ENCODE peak calls at places on chromosomes 11 and 22, in nine cellular contexts. W is aorta; C is PC-3; H is right lobe of liver; M is brain microvascular endothelial cell; R is GM23338; I is Caco-2; Q is PC-9; V is CD8-positive, alpha-beta T cell. X is an unnamed sample.
A peak's percentile ranks its signal among the peaks of the same experiment; 100 is the strongest.

GRCh38 chr11:46414899-46415298 is 23.3 kb upstream of the CHRM4 start:
- DNase-seq in W (no peak), C (no peak), H (no peak), M (no peak), R (no peak), I (no peak), Q (no peak), V (no peak), X (no peak)

GRCh38 chr11:111413849-111414248 is 34.8 kb upstream of the POU2AF1 start:
- DNase-seq in W (no peak), C (no peak), H (no peak), M (no peak), R (no peak), I (no peak), Q (no peak), V (no peak), X (no peak)

GRCh38 chr11:110565690-110566336 is 136.1 kb downstream of the FDX1 start:
- DNase-seq in W (no peak), C (peak; percentile 11), H (no peak), M (no peak), R (peak; percentile 13), I (no peak), Q (peak; percentile 68), V (no peak), X (no peak)

GRCh38 chr22:41352058-41352457 is 29.7 kb upstream of the TEF start:
- DNase-seq in W (no peak), C (peak; percentile 8), H (no peak), M (peak; percentile 55), R (no peak), I (peak; percentile 42), Q (peak; percentile 64), V (no peak), X (peak; percentile 39)

GRCh38 chr11:72735495-72736027 is 16.6 kb downstream of the ARAP1 start:
- DNase-seq in W (no peak), C (peak; percentile 67), H (no peak), M (peak; percentile 48), R (peak; percentile 68), I (peak; percentile 53), Q (peak; percentile 78), V (no peak), X (no peak)

GRCh38 chr11:10378362-10378761 is 73.5 kb downstream of the ADM start:
- DNase-seq in W (no peak), C (no peak), H (no peak), M (no peak), R (no peak), I (no peak), Q (no peak), V (no peak), X (no peak)

GRCh38 chr22:16949561-16949960 is 58.5 kb downstream of the GAB4 start:
- DNase-seq in W (no peak), C (no peak), H (no peak), M (no peak), R (no peak), I (no peak), Q (no peak), V (no peak), X (no peak)

GRCh38 chr11:121881806-121882205 is 234.2 kb downstream of the BLID start:
- DNase-seq in W (no peak), C (peak; percentile 73), H (no peak), M (peak; percentile 54), R (no peak), I (no peak), Q (no peak), V (no peak), X (peak; percentile 70)

GRCh38 chr22:39518996-39519680 is 1.2 kb upstream of the ATF4 start:
- DNase-seq in W (no peak), C (peak; percentile 33), H (no peak), M (peak; percentile 52), R (no peak), I (no peak), Q (no peak), V (no peak), X (no peak)

GRCh38 chr11:71222318-71223080 is 29.9 kb downstream of the SHANK2 start:
- DNase-seq in W (no peak), C (no peak), H (no peak), M (no peak), R (no peak), I (no peak), Q (no peak), V (no peak), X (no peak)

GRCh38 chr11:103659743-103660142 is 376.7 kb upstream of the DDI1 start:
- DNase-seq in W (no peak), C (no peak), H (no peak), M (no peak), R (no peak), I (no peak), Q (no peak), V (no peak), X (no peak)

GRCh38 chr11:71530602-71531001 is 3.5 kb downstream of the KRTAP5-7 start:
- DNase-seq in W (no peak), C (no peak), H (no peak), M (no peak), R (no peak), I (no peak), Q (no peak), V (no peak), X (no peak)

GRCh38 chr11:102513869-102514268 is 16.7 kb downstream of the MMP7 start:
- DNase-seq in W (no peak), C (no peak), H (peak; percentile 63), M (peak; percentile 6), R (no peak), I (no peak), Q (no peak), V (no peak), X (no peak)

GRCh38 chr22:21009638-21010425 is 5.1 kb upstream of the P2RX6 start:
- DNase-seq in W (no peak), C (peak; percentile 61), H (no peak), M (peak; percentile 20), R (peak; percentile 83), I (peak; percentile 75), Q (peak; percentile 44), V (no peak), X (no peak)

GRCh38 chr11:111694851-111695250 is 71.3 kb downstream of the PPP2R1B start:
- DNase-seq in W (no peak), C (no peak), H (no peak), M (peak; percentile 96), R (no peak), I (no peak), Q (no peak), V (no peak), X (no peak)

GRCh38 chr22:25661067-25661466 is 80.9 kb upstream of the MYO18B start:
- DNase-seq in W (no peak), C (no peak), H (no peak), M (no peak), R (no peak), I (no peak), Q (no peak), V (no peak), X (no peak)

GRCh38 chr11:128689586-128689945 is 4.3 kb upstream of the FLI1 start:
- DNase-seq in W (no peak), C (no peak), H (no peak), M (no peak), R (peak; percentile 26), I (no peak), Q (no peak), V (no peak), X (no peak)
- H3K4me3 ChIP-seq in W (no peak overlapping the region), C (no peak overlapping the region), H (no peak overlapping the region), M (no peak overlapping the region), R (peak overlapping the region; percentile 81), I (no peak overlapping the region), Q (no peak overlapping the region), V (no peak overlapping the region), X (no peak overlapping the region)

DNA sequence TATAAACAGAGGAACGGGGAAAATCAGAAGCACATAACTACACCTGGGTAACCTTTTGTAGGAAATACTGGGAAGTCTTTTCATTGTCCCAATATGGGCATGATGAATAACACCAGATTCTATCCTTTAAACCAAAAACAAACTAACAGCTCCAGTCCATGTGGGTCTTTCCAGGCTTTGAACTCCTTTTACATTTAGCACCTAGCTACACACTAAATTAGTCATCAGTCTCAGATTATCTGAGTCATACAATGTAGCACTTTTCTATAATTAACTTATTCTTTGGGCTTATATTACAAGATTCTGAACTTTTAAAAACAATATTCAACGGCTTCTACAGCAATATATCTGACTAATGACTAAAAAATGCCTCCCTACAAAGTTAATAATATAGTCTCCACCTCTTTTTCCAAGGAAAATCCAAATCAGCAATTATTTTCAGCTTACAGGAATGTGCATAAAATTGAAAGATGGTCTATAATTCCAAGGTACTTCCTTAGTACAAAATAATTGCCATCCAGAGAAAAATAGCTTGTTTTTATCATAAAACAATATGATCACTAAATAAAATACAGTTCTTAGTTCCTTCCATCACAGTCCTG is 26.3 kb downstream of the STK33 start:
- DNase-seq in W (no peak), C (no peak), H (no peak), M (no peak), R (no peak), I (no peak), Q (no peak), V (no peak), X (no peak)
- H3K27me3 ChIP-seq in W (no peaks in the 10 kb centered on the region), C (peaks cover 39% of the 10 kb centered on the region), H (peaks cover 3% of the 10 kb centered on the region), M (no peaks in the 10 kb centered on the region), R (no peaks in the 10 kb centered on the region), I (no peaks in the 10 kb centered on the region), Q (no peaks in the 10 kb centered on the region), V (no peaks in the 10 kb centered on the region), X (peaks cover 4% of the 10 kb centered on the region)

DNA sequence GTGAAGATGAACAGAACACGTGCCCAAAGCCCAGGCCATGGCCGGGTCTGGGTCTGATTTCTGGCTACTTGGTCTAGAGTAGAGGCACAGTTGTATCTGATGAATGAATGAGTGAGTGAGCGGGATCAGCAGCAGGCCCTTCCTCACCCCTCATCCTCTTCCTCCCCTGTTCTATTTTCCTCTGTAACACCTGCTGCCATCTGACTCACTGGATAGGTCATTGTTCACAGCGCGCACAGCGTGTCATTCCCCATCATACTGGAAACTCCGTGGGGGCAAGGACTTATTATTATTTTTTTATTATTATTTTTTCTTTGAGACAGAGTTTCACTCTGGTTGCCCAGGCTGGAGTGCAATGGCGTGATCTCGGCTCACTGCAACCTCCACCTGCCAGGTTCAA is 13.9 kb downstream of the NCF4 start:
- DNase-seq in W (no peak), C (no peak), H (no peak), M (no peak), R (no peak), I (no peak), Q (no peak), V (no peak), X (no peak)
- H3K4me3 ChIP-seq in W (no peak overlapping the region), C (no peak overlapping the region), H (no peak overlapping the region), M (no peak overlapping the region), R (no peak overlapping the region), I (no peak overlapping the region), Q (no peak overlapping the region), V (no peak overlapping the region), X (no peak overlapping the region)

DNA sequence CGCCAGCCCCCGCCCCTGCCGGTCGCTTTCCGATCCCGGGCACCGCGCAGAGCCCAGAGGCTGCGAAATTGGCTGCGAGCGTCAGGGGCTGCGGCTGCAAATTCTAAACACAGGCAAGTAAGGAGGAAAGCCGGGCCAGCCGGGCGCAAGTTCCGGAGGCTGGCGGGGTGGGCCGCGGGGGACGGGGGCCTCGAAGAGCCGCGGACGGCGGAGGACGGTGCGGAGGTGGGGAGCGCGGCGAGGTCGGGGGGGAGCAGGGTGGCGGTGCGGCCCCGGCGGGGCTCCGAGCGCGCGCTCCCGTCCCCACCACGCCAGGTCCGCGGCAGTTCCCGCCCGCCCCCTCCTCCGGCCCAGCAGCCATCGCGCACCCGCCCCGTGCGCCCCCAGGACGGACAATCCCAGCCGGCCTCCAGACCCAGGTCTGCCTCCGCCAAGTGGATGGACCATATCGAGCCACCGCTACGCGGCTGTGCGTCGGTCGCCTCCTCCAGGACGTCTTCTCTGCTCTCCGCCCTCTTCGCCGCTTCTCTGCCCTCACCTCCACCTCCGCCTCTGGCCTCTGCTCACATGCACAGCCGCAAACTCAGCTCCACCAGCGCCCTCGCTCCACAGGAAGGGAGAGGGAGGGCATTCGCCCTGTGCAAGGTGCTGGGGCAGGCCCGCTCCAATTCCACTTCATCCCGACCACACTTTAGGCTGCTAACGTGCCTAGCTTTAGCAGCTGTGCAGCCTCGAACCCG is 7.2 kb downstream of the ELFN2 start:
- DNase-seq in W (no peak), C (peak; percentile 53), H (no peak), M (no peak), R (peak; percentile 74), I (peak; percentile 53), Q (peak; percentile 64), V (no peak), X (no peak)
- H3K27me3 ChIP-seq in W (no peaks in the 10 kb centered on the region), C (no peaks in the 10 kb centered on the region), H (no peaks in the 10 kb centered on the region), M (peaks cover 3% of the 10 kb centered on the region), R (peaks cover 43% of the 10 kb centered on the region), I (no peaks in the 10 kb centered on the region), Q (no peaks in the 10 kb centered on the region), V (peaks cover 3% of the 10 kb centered on the region), X (peaks cover 22% of the 10 kb centered on the region)

X was measured in BJ.